ENCODE peak calls at places on chromosome 13, in six cellular contexts. H, E, J, Z, D and K are unnamed samples.

GRCh38 chr13:63026285-63026797 is 1610.7 kb upstream of the PCDH20 start:
- DNase-seq in D (no peak), E (no peak), Z (no peak), J (no peak), H (no peak), K (no peak)

GRCh38 chr13:70568571-70568970 is 460.3 kb upstream of the KLHL1 start:
- DNase-seq in Z (peak), H (no peak), J (no peak), D (no peak), E (peak), K (no peak)

GRCh38 chr13:41411536-41411935 is 45.8 kb upstream of the RGCC start:
- DNase-seq in E (peak), Z (no peak), J (no peak), D (no peak), H (no peak), K (peak)

GRCh38 chr13:102729560-102730275 is 34.9 kb upstream of the METTL21C start:
- DNase-seq in Z (peak), H (no peak), J (no peak), D (no peak), E (peak), K (no peak)

GRCh38 chr13:44051923-44052322 is 172.2 kb downstream of the LACC1 start:
- DNase-seq in D (no peak), Z (no peak), J (no peak), H (no peak), E (no peak), K (no peak)

GRCh38 chr13:28622286-28622685 is 36.6 kb upstream of the POMP start:
- DNase-seq in J (peak), H (no peak), E (no peak), D (no peak), Z (no peak), K (peak)

GRCh38 chr13:108083056-108083455 is 132.3 kb downstream of the LIG4 start:
- DNase-seq in E (no peak), H (no peak), J (no peak), Z (no peak), D (no peak), K (no peak)

GRCh38 chr13:57629391-57629804 is 2.1 kb upstream of the PCDH17 start:
- DNase-seq in J (peak), Z (peak), D (no peak), H (no peak), E (peak), K (peak)